ENCODE peak calls at places on chromosomes 7 and 10, in five cellular contexts. X is A549, L is erythroblast, D is esophagus muscularis mucosa, T is IMR-90. N is an unnamed sample.
A peak's percentile ranks its signal among the peaks of the same experiment; 100 is the strongest.

GRCh38 chr7:121020652-121021051 is 32.1 kb downstream of the CPED1 start:
- DNase-seq in X (no peak), L (no peak), D (no peak), T (peak; percentile 72), N (no peak)

GRCh38 chr10:97805096-97805879 is 33.5 kb upstream of the SFRP5 start:
- DNase-seq in X (no peak), L (no peak), D (no peak), T (no peak), N (no peak)

GRCh38 chr7:81120803-81121202 is 202.0 kb upstream of the SEMA3C start:
- DNase-seq in X (no peak), L (no peak), D (no peak), T (no peak), N (no peak)

GRCh38 chr10:73802276-73802991 is 9.0 kb downstream of the NDST2 start:
- DNase-seq in X (no peak), L (no peak), D (no peak), T (no peak), N (no peak)

GRCh38 chr7:90756366-90756765 is 160.2 kb downstream of the CDK14 start:
- DNase-seq in X (no peak), L (no peak), D (no peak), T (no peak), N (no peak)

GRCh38 chr10:43793714-43794113 is 145.0 kb upstream of the ZNF32 start:
- DNase-seq in X (no peak), L (no peak), D (no peak), T (peak; percentile 82), N (no peak)

GRCh38 chr7:134886353-134887057 is 99.8 kb upstream of the AGBL3 start:
- DNase-seq in X (peak; percentile 14), L (no peak), D (peak; percentile 90), T (peak; percentile 80), N (no peak)

GRCh38 chr10:43113201-43113893 is 24.9 kb upstream of the CSGALNACT2 start:
- DNase-seq in X (no peak), L (no peak), D (no peak), T (no peak), N (no peak)

GRCh38 chr10:128178319-128178937 is 52.2 kb upstream of the MKI67 start:
- DNase-seq in X (peak; percentile 61), L (peak; percentile 17), D (no peak), T (peak; percentile 14), N (no peak)

GRCh38 chr7:31410265-31410664 is 69.7 kb upstream of the NEUROD6 start:
- DNase-seq in X (no peak), L (no peak), D (no peak), T (no peak), N (no peak)

GRCh38 chr7:132080967-132081668 is 495.2 kb downstream of the PLXNA4 start:
- DNase-seq in X (no peak), L (no peak), D (no peak), T (peak; percentile 22), N (no peak)

GRCh38 chr7:121334376-121334775 is 5.6 kb downstream of the WNT16 start:
- DNase-seq in X (no peak), L (no peak), D (no peak), T (no peak), N (no peak)

GRCh38 chr7:33722383-33723096 is 182.8 kb upstream of the BMPER start:
- DNase-seq in X (peak; percentile 73), L (no peak), D (no peak), T (peak; percentile 80), N (peak; percentile 99)

GRCh38 chr7:28700790-28701203 is 257.3 kb downstream of the TRIL start:
- DNase-seq in X (no peak), L (no peak), D (no peak), T (peak; percentile 58), N (no peak)

GRCh38 chr10:24908793-24909423 is 43.5 kb downstream of the PRTFDC1 start:
- DNase-seq in X (peak; percentile 25), L (peak; percentile 8), D (no peak), T (peak; percentile 89), N (no peak)

GRCh38 chr7:139758388-139758787 is 19.4 kb downstream of the HIPK2 start:
- DNase-seq in X (no peak), L (no peak), D (no peak), T (no peak), N (no peak)

GRCh38 chr7:27248911-27249723 is 6.5 kb downstream of the EVX1 start:
- DNase-seq in X (no peak), L (no peak), D (peak; percentile 62), T (no peak), N (no peak)

GRCh38 chr10:34637419-34637911 is 177.6 kb downstream of the PARD3 start:
- DNase-seq in X (peak; percentile 22), L (peak; percentile 35), D (no peak), T (peak; percentile 23), N (peak; percentile 33)

GRCh38 chr7:29977926-29978652 is 11.5 kb downstream of the SCRN1 start:
- DNase-seq in X (peak; percentile 15), L (peak; percentile 13), D (no peak), T (no peak), N (no peak)

GRCh38 chr10:76408646-76409045 is 977.2 kb downstream of the LRMDA start:
- DNase-seq in X (no peak), L (no peak), D (no peak), T (no peak), N (no peak)

GRCh38 chr10:63724922-63725321 is 203.7 kb downstream of the REEP3 start:
- DNase-seq in X (no peak), L (no peak), D (no peak), T (no peak), N (no peak)

GRCh38 chr10:51788270-51788669 is 88.9 kb upstream of the CSTF2T start:
- DNase-seq in X (no peak), L (no peak), D (no peak), T (no peak), N (no peak)

GRCh38 chr10:5595591-5596590 is 70.5 kb downstream of the ASB13 start:
- DNase-seq in X (peak; percentile 68), L (no peak), D (no peak), T (peak; percentile 93), N (no peak)

GRCh38 chr10:122052702-122053101 is 63.7 kb downstream of the TACC2 start:
- DNase-seq in X (no peak), L (no peak), D (no peak), T (peak; percentile 21), N (peak; percentile 21)

GRCh38 chr7:3112499-3113134 is 69.0 kb upstream of the CARD11 start:
- DNase-seq in X (no peak), L (no peak), D (no peak), T (no peak), N (no peak)

GRCh38 chr10:127195571-127196226 is 692 bp downstream of the INSYN2A start:
- DNase-seq in X (no peak), L (no peak), D (no peak), T (peak; percentile 12), N (no peak)

GRCh38 chr10:124542336-124542735 is 80.7 kb downstream of the LHPP start:
- DNase-seq in X (no peak), L (no peak), D (no peak), T (no peak), N (no peak)

GRCh38 chr10:53134050-53134449 is 361.5 kb upstream of the MBL2 start:
- DNase-seq in X (no peak), L (no peak), D (no peak), T (no peak), N (no peak)

GRCh38 chr7:99255463-99255862 is 17.2 kb upstream of the MYH16 start:
- DNase-seq in X (no peak), L (no peak), D (no peak), T (no peak), N (no peak)

GRCh38 chr10:21527634-21528451 is 2.4 kb upstream of the SKIDA1 start:
- DNase-seq in X (no peak), L (peak; percentile 73), D (no peak), T (peak; percentile 57), N (no peak)

GRCh38 chr10:70777063-70777875 is 7.9 kb downstream of the TBATA start:
- DNase-seq in X (no peak), L (no peak), D (no peak), T (no peak), N (no peak)

GRCh38 chr7:142381727-142382409 is 124.0 kb upstream of the PRSS58 start:
- DNase-seq in X (no peak), L (no peak), D (no peak), T (no peak), N (no peak)

GRCh38 chr7:47529405-47529804 is 52.5 kb downstream of the TNS3 start:
- DNase-seq in X (no peak), L (no peak), D (no peak), T (no peak), N (no peak)

GRCh38 chr7:132251327-132251659 is 325.0 kb downstream of the PLXNA4 start:
- DNase-seq in X (no peak), L (no peak), D (no peak), T (no peak), N (no peak)

DNA sequence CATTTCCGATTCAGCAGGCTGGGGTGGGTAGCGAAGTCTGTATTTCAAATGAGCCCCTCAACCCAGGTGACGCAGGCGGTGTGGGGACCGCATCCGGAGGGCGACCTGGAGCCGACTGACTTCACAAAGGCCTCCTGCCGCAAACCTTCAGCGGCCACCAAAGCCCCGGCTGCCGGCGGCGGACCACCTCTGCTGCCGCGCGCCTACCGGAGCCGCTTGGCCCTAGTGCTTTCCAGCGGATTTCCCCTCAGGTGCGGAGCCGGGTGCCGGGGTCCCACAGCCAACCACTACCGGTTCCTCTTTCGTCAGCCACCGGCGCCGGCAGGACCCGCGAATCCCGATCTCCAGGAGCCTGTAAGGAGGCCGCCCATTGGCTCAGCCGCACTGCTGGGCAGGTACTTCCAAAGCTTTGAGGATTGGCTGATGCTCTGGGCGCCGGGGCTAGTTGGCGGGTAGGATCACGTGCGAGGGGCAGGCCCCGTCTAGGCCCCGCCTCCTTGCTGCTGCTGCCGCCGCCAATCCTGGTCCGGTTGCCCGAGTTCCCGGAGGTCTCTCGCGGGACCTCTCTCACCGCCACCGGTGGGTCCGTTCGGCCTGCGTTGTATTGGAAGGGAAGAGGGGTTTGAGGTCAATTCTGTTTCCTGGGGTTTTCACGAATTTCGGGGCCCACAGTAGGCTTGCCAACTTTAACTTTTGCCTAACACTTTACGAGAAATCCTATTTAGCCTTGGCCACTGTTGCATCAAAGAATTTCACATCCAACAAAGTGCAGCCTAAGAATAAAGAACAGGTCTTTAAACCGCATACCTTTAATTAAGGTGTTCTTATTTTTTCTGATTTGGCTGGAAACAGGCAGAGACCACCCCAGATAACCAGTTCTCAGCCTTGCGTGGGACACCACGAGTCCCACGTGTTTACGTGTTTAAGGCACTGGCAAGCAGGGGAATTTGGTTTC is at the start of gene GSTO2:
- DNase-seq in X (peak; percentile 100), L (peak; percentile 99), D (peak; percentile 99), T (peak; percentile 93), N (peak; percentile 99)
- TF ChIP-seq POLR2A in X (peak; percentile 83), L (peak; percentile 96), D (peak; percentile 74), T (no peak), N (peak; percentile 80)

GRCh38 chr7:67309764-67310548 is 313.3 kb downstream of the TYW1 start:
- DNase-seq in X (no peak), L (no peak), D (no peak), T (no peak), N (no peak)
- TF ChIP-seq POLR2A in X (no peak), L (no peak), D (no peak), T (no peak), N (no peak)

GRCh38 chr10:69338547-69339450 is 60.5 kb downstream of the HK1 start:
- DNase-seq in X (no peak), L (no peak), D (no peak), T (no peak), N (no peak)
- TF ChIP-seq POLR2A in X (no peak), L (no peak), D (no peak), T (no peak), N (no peak)

DNA sequence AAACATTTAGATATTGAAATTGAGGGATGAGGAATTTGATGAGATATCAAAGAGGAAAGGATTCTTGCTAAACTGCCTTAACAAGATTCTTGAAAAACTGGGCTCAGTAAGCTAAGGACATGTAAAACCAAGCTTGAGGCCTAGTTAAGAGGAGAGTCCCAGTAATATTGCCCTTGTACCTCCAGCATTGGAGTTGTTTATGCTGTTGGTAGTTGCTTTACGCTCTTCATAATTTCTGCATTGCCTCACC is 156.1 kb upstream of the TRIM24 start:
- DNase-seq in X (no peak), L (no peak), D (no peak), T (no peak), N (no peak)
- TF ChIP-seq POLR2A in X (no peak), L (no peak), D (no peak), T (no peak), N (no peak)